ENCODE peak calls at places on chromosomes 12 and 14, in ten cellular contexts. Z, C, H, L, K, B, E, G, W and A are unnamed samples.

GRCh38 chr12:64990991-64991570 is 130.0 kb downstream of the WIF1 start:
- DNase-seq in Z (no peak), C (no peak), H (no peak), L (no peak), K (no peak), B (no peak), E (no peak), G (no peak), W (no peak), A (no peak)

GRCh38 chr14:88554458-88555286 is at the start of gene PTPN21:
- DNase-seq in Z (peak; percentile 84), C (peak; percentile 76), H (peak; percentile 82), L (peak; percentile 74), K (peak; percentile 82), B (peak; percentile 88), E (peak; percentile 43), G (peak; percentile 94), W (no peak), A (peak; percentile 57)

GRCh38 chr14:94522115-94522724 is 13.0 kb upstream of the SERPINA12 start:
- DNase-seq in Z (no peak), C (no peak), H (no peak), L (no peak), K (no peak), B (no peak), E (peak; percentile 95), G (no peak), W (no peak), A (no peak)

GRCh38 chr12:50662121-50662480 is 101.8 kb upstream of the ATF1 start:
- DNase-seq in Z (no peak), C (no peak), H (no peak), L (no peak), K (no peak), B (no peak), E (no peak), G (no peak), W (no peak), A (no peak)

GRCh38 chr14:69571879-69572633 is 2.6 kb downstream of the CCDC177 start:
- DNase-seq in Z (peak; percentile 27), C (peak; percentile 32), H (peak; percentile 30), L (no peak), K (peak; percentile 18), B (no peak), E (peak; percentile 17), G (peak; percentile 84), W (no peak), A (no peak)

GRCh38 chr14:100810861-100811461 is 15.0 kb upstream of the MEG3 start:
- DNase-seq in Z (no peak), C (no peak), H (no peak), L (no peak), K (no peak), B (no peak), E (no peak), G (no peak), W (no peak), A (no peak)

GRCh38 chr12:102757154-102757873 is 159.7 kb downstream of the PAH start:
- DNase-seq in Z (no peak), C (no peak), H (peak; percentile 60), L (no peak), K (no peak), B (no peak), E (no peak), G (no peak), W (no peak), A (peak; percentile 33)

GRCh38 chr12:65881348-65881961 is 57.2 kb downstream of the HMGA2 start:
- DNase-seq in Z (peak; percentile 15), C (peak; percentile 30), H (peak; percentile 62), L (no peak), K (no peak), B (peak; percentile 81), E (no peak), G (no peak), W (no peak), A (peak; percentile 51)

GRCh38 chr12:16198884-16199283 is 78.6 kb downstream of the SLC15A5 start:
- DNase-seq in Z (no peak), C (no peak), H (no peak), L (no peak), K (no peak), B (no peak), E (no peak), G (no peak), W (peak; percentile 39), A (no peak)

GRCh38 chr12:53064613-53065415 is 14.4 kb downstream of the SPRYD3 start:
- DNase-seq in Z (no peak), C (no peak), H (peak; percentile 42), L (no peak), K (no peak), B (peak; percentile 68), E (no peak), G (no peak), W (no peak), A (peak; percentile 16)

GRCh38 chr12:65593206-65593833 is 231.0 kb upstream of the HMGA2 start:
- DNase-seq in Z (no peak), C (no peak), H (no peak), L (no peak), K (no peak), B (no peak), E (no peak), G (no peak), W (no peak), A (no peak)

GRCh38 chr12:7705846-7706245 is 5.4 kb upstream of the DPPA3 start:
- DNase-seq in Z (no peak), C (no peak), H (no peak), L (no peak), K (no peak), B (no peak), E (no peak), G (no peak), W (no peak), A (no peak)

GRCh38 chr12:18837025-18837424 is 99.1 kb downstream of the CAPZA3 start:
- DNase-seq in Z (no peak), C (no peak), H (no peak), L (no peak), K (no peak), B (peak; percentile 69), E (no peak), G (no peak), W (no peak), A (no peak)

GRCh38 chr14:25111061-25111601 is 61.2 kb upstream of the STXBP6 start:
- DNase-seq in Z (no peak), C (peak; percentile 49), H (no peak), L (no peak), K (no peak), B (no peak), E (peak; percentile 56), G (no peak), W (no peak), A (no peak)

GRCh38 chr12:121810833-121811433 is 7.1 kb downstream of the SETD1B start:
- DNase-seq in Z (no peak), C (no peak), H (no peak), L (no peak), K (peak; percentile 21), B (no peak), E (no peak), G (no peak), W (no peak), A (no peak)
- TF ChIP-seq EP300 in Z (no peak), C (no peak), H (no peak), L (no peak), K (no peak), B (no peak), E (no peak), G (no peak), W (no peak), A (no peak)

GRCh38 chr12:4272014-4272975 is 1.3 kb upstream of the CCND2 start:
- DNase-seq in Z (peak; percentile 88), C (peak; percentile 63), H (peak; percentile 64), L (peak; percentile 86), K (peak; percentile 82), B (peak; percentile 94), E (no peak), G (peak; percentile 65), W (peak; percentile 74), A (peak; percentile 63)

GRCh38 chr12:4272976-4273650 is 449 bp upstream of the CCND2 start:
- DNase-seq in Z (no peak), C (no peak), H (no peak), L (no peak), K (no peak), B (no peak), E (no peak), G (no peak), W (no peak), A (no peak)

GRCh38 chr12:4270670-4271432 is 2.7 kb upstream of the CCND2 start:
- DNase-seq in Z (peak; percentile 75), C (no peak), H (peak; percentile 40), L (peak; percentile 81), K (peak; percentile 24), B (peak; percentile 83), E (no peak), G (peak; percentile 38), W (no peak), A (peak; percentile 41)

GRCh38 chr12:4270016-4270669 is 3.4 kb upstream of the CCND2 start:
- DNase-seq in Z (peak; percentile 66), C (no peak), H (no peak), L (no peak), K (peak; percentile 25), B (no peak), E (no peak), G (no peak), W (no peak), A (no peak)

DNA sequence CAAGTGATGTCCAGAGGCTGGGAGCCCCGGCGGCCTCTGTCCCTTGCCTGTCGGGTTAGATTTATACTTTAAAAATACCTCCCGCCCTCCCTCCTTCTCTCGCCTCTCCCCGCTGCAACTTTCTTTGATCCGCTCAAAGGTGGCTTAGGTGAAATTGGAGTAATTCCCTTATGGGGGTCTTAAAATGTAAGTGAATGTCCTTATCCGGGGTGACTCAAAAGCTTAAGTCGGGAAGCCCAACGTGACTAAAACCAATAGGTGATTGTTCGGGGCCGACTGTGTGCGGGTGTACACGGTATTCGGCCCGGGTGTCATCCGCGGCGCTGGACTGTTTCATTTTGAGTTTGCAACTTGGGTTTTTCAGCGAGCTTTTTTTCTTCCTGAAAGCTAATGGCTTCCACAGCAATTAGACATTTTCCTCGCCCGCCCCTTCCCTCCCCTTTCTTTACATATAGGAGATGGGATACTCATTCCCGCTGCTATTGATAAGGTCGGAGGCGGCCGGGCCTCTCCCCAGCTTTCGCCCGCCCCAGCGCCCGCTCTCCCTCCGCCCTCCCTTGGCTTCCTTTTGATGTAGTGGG is 2.0 kb upstream of the CCND2 start:
- DNase-seq in Z (no peak), C (no peak), H (no peak), L (no peak), K (peak; percentile 19), B (no peak), E (no peak), G (peak; percentile 32), W (peak; percentile 51), A (no peak)
- H3K27me3 ChIP-seq in Z (peaks cover 8% of the 10 kb centered on the region), C (peaks cover 72% of the 10 kb centered on the region), H (no peaks in the 10 kb centered on the region), L (peaks cover 80% of the 10 kb centered on the region), K (no peaks in the 10 kb centered on the region), B (no peaks in the 10 kb centered on the region), E (peaks cover 79% of the 10 kb centered on the region), G (peaks cover 94% of the 10 kb centered on the region), W (no peaks in the 10 kb centered on the region), A (peaks cover 74% of the 10 kb centered on the region)

GRCh38 chr14:26290007-26290530 is 307.8 kb downstream of the NOVA1 start:
- DNase-seq in Z (no peak), C (no peak), H (no peak), L (no peak), K (no peak), B (no peak), E (no peak), G (no peak), W (no peak), A (no peak)
- TF ChIP-seq EP300 in Z (no peak), C (no peak), H (no peak), L (no peak), K (no peak), B (no peak), E (no peak), G (no peak), W (no peak), A (no peak)

GRCh38 chr12:3378655-3379054 is 112.3 kb upstream of the PRMT8 start:
- DNase-seq in Z (no peak), C (no peak), H (no peak), L (no peak), K (no peak), B (no peak), E (no peak), G (no peak), W (no peak), A (no peak)
- H3K27me3 ChIP-seq in Z (no peaks in the 10 kb centered on the region), C (no peaks in the 10 kb centered on the region), H (no peaks in the 10 kb centered on the region), L (no peaks in the 10 kb centered on the region), K (no peaks in the 10 kb centered on the region), B (no peaks in the 10 kb centered on the region), E (peaks cover 11% of the 10 kb centered on the region), G (peaks cover 7% of the 10 kb centered on the region), W (no peaks in the 10 kb centered on the region), A (no peaks in the 10 kb centered on the region)